ENCODE peak calls at places on chromosomes 13 and 19, in eight cellular contexts. E is GM12878; Q is H9; W is BE2C; K is AG04450; C is lower leg skin; A is psoas muscle; I is CD4-positive, alpha-beta T cell. S is an unnamed sample.

GRCh38 chr13:20588529-20589110 is 21.7 kb downstream of the IFT88 start:
- DNase-seq in E (no peak), Q (no peak), W (no peak), K (no peak), C (no peak), A (no peak), I (no peak), S (no peak)

GRCh38 chr13:44806841-44807240 is 182.4 kb downstream of the NUFIP1 start:
- DNase-seq in E (no peak), Q (no peak), W (no peak), K (no peak), C (peak), A (no peak), I (no peak), S (no peak)

GRCh38 chr13:78719367-78719766 is 60.4 kb upstream of the OBI1 start:
- DNase-seq in E (no peak), Q (no peak), W (no peak), K (no peak), C (no peak), A (no peak), I (no peak), S (no peak)

GRCh38 chr19:8511573-8512101 is 2.3 kb downstream of the ZNF414 start:
- DNase-seq in E (no peak), Q (no peak), W (no peak), K (no peak), C (no peak), A (no peak), I (no peak), S (no peak)

GRCh38 chr19:11921852-11922495 is 2.9 kb upstream of the ZNF700 start:
- DNase-seq in E (no peak), Q (no peak), W (no peak), K (no peak), C (no peak), A (no peak), I (no peak), S (no peak)

GRCh38 chr19:6971366-6971765 is 49.9 kb downstream of the MBD3L2B start:
- DNase-seq in E (no peak), Q (no peak), W (no peak), K (no peak), C (no peak), A (no peak), I (no peak), S (no peak)

GRCh38 chr19:30217461-30217860 is 154.7 kb upstream of the ZNF536 start:
- DNase-seq in E (no peak), Q (no peak), W (no peak), K (no peak), C (peak), A (no peak), I (no peak), S (no peak)

GRCh38 chr19:12665281-12665573 is 1.3 kb downstream of the MAN2B1 start:
- DNase-seq in E (peak), Q (no peak), W (no peak), K (no peak), C (no peak), A (no peak), I (peak), S (no peak)

GRCh38 chr19:40691421-40692211 is 1.2 kb upstream of the NUMBL start:
- DNase-seq in E (no peak), Q (peak), W (no peak), K (no peak), C (no peak), A (no peak), I (no peak), S (no peak)

GRCh38 chr13:21324793-21325192 is 134.3 kb downstream of the ZDHHC20 start:
- DNase-seq in E (no peak), Q (no peak), W (no peak), K (no peak), C (no peak), A (no peak), I (no peak), S (no peak)

GRCh38 chr19:35908977-35909683 is 1.0 kb upstream of the TYROBP start:
- DNase-seq in E (no peak), Q (no peak), W (no peak), K (no peak), C (peak), A (peak), I (no peak), S (no peak)

GRCh38 chr19:57419439-57419838 is 8.5 kb downstream of the ZNF17 start:
- DNase-seq in E (no peak), Q (no peak), W (no peak), K (no peak), C (no peak), A (no peak), I (no peak), S (no peak)

GRCh38 chr19:28445826-28446225 is 767.1 kb downstream of the UQCRFS1 start:
- DNase-seq in E (no peak), Q (no peak), W (no peak), K (no peak), C (no peak), A (no peak), I (no peak), S (no peak)

GRCh38 chr13:114339779-114340534 is 25.7 kb downstream of the CHAMP1 start:
- DNase-seq in E (no peak), Q (no peak), W (peak), K (no peak), C (no peak), A (no peak), I (no peak), S (no peak)
- TF ChIP-seq CTCF in E (peak), Q (peak), W (peak), K (peak), C (no peak), A (peak), I (peak), S (peak)

GRCh38 chr19:45862271-45862563 is 730 bp downstream of the SYMPK start:
- DNase-seq in E (no peak), Q (no peak), W (no peak), K (no peak), C (no peak), A (no peak), I (no peak), S (no peak)
- TF ChIP-seq CTCF in E (no peak), Q (no peak), W (no peak), K (no peak), C (no peak), A (no peak), I (no peak), S (no peak)

GRCh38 chr13:97257800-97258799 is 36.0 kb downstream of the MBNL2 start:
- DNase-seq in E (peak), Q (peak), W (peak), K (no peak), C (peak), A (peak), I (no peak), S (no peak)
- TF ChIP-seq CTCF in E (no peak), Q (peak), W (peak), K (peak), C (no peak), A (no peak), I (no peak), S (no peak)

DNA sequence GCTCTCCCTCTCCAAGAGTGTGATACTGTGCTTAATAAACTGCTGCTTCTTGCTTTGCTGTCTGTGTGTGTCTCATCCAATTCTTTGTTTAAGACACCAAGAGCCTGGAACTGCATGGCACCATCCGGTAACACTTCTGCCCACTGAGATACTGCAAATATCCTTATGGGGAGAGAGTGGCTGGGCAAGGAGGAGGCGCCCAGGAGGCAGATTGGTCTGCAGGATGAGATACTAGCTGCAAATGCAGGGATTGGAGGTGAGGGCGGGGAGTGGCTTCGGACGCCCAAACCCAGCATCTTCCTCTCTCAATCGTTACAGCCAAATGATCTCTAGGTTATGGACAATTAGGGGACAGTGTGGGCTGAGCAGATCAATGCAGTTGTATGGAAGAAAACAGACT is 1.7 kb upstream of the SIGLEC7 start:
- DNase-seq in E (no peak), Q (peak), W (no peak), K (no peak), C (no peak), A (no peak), I (no peak), S (no peak)
- TF ChIP-seq CTCF in E (no peak), Q (no peak), W (no peak), K (no peak), C (no peak), A (no peak), I (no peak), S (no peak)

DNA sequence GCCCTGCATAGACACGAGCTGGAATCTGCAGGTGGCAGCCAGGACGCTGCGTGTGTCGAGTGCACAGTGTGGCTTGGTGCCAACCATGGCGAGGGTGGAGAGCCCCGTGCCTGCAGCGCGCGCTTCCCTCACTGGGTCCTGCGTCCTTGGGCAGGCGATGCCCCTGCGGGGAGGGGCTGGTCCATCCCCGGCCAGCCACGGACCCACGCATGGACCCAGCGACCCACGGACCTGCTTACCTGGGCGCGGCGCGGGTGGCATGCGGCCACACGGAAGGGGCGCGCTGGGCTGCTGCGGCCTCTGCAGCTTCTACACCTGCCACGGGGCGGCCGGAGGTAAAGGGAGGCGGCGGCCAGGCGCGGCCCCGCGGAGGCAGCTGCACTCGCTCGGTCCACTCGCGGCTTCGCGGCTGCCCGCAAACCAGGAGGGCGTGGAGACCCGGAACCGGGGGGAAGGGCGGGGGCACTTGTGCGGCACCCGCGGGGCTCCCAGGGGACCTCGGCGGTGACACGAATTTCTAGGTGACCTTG is 569 bp upstream of the MCF2L start:
- DNase-seq in E (no peak), Q (no peak), W (no peak), K (no peak), C (no peak), A (no peak), I (peak), S (peak)
- TF ChIP-seq CTCF in E (no peak), Q (peak), W (no peak), K (no peak), C (no peak), A (no peak), I (no peak), S (peak)

GRCh38 chr13:45879666-45880065 is 28.1 kb upstream of the SIAH3 start:
- DNase-seq in E (no peak), Q (peak), W (no peak), K (no peak), C (no peak), A (peak), I (no peak), S (no peak)
- TF ChIP-seq CTCF in E (peak), Q (peak), W (peak), K (no peak), C (no peak), A (peak), I (peak), S (peak)

GRCh38 chr13:112690242-112690943 is 555 bp downstream of the ATP11A start:
- DNase-seq in E (no peak), Q (peak), W (no peak), K (no peak), C (peak), A (peak), I (no peak), S (peak)

GRCh38 chr13:112686987-112687386 is 2.9 kb upstream of the ATP11A start:
- DNase-seq in E (no peak), Q (peak), W (no peak), K (no peak), C (peak), A (no peak), I (no peak), S (no peak)

GRCh38 chr13:112689498-112690241 is at the start of gene ATP11A:
- DNase-seq in E (no peak), Q (peak), W (peak), K (peak), C (peak), A (peak), I (peak), S (peak)

GRCh38 chr13:112687836-112688559 is 1.8 kb upstream of the ATP11A start:
- DNase-seq in E (no peak), Q (peak), W (no peak), K (no peak), C (peak), A (no peak), I (no peak), S (no peak)

DNA sequence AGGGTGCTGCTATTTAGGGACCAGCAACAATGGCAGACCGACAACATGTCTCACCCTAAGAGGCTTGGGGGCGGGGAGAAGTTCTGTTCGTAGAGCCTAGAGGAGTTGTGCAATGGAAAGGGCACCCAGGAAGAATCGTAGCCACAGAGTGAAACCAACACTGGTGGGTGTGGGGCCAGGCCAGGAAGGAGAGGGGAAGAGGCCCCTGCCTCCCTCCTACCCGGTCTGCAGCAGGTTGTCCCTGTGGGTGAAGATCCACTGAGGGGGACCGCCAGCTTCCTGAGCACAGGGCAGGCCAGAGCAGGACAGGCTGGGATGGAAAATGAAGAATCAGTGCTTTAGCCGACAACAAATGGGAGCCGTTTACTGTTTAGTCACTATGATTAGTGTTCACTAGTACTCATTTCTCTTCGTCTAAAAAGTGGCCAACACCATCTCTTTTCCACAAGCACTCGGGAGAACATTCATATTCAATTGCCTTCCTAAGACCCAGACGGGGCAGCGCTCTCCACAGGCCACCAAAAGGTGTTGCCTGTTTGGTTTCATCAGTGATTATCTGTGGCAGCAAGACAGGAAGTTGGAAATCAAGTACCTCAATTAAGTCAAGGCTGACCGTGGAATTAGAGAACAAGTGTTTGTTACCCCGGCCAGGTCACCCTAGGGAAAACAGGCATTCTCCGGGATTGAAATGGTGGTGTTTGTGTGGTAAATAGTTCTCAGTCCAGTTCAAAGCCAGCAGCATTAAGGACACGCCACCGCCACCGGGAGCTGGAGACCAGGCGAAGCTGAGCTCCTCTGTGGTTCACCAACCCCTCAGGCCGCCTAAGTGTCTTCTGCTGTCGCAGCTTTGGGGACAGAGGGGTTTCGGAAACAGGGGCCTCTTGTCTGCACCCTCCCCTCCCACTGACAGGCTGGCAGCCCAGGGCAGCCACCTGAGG is 1.0 kb upstream of the ATP11A start:
- DNase-seq in E (no peak), Q (peak), W (no peak), K (no peak), C (no peak), A (no peak), I (no peak), S (no peak)
- TF ChIP-seq CTCF in E (no peak), Q (no peak), W (no peak), K (no peak), C (no peak), A (no peak), I (no peak), S (no peak)

DNA sequence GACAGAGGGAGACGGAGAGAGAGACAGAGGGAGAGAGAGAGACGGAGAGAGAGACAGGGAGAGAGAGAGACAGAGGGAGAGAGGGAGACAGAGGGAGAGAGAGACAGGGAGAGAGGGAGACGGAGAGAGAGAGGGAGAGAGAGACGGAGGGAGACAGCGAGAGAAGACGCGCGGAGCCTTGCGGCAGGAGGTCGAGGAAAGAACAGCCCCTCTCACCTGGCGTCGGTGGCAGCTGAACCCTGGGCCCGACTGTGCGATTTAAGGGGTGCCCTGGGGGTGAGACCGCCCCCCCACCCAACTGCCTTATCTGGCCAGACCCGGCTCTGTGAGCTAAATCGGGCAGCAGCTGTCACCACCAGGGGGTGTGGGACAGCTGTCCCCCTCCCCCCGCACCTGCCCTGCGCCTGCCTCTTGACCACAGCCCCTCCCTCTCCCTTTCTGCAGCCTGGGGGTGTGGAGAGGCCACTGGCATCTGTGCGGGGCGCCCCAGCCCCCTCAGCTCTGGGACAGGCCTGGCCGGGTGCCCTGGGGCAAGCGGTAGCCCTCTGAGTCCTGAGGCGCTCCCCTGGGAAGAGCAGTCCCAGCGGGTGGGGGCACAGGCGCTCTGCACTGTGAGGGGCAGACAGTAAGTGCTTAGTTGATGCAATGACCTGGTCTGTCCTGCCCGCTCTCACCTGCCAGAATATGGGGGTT is 10.8 kb downstream of the JOSD2 start:
- DNase-seq in E (no peak), Q (peak), W (peak), K (no peak), C (no peak), A (peak), I (no peak), S (no peak)
- TF ChIP-seq CTCF in E (no peak), Q (peak), W (peak), K (peak), C (no peak), A (peak), I (no peak), S (peak)